ENCODE peak calls at places on chromosome 22, in five cellular contexts. A is adrenal gland, I is pancreas, M is small intestine, H is upper lobe of right lung. U is an unnamed sample. For H3K9me3, the result is how much of the 10 kb centered on the place peaks cover.

GRCh38 chr22:32482708-32483107 is 8.1 kb downstream of the FBXO7 start:
- DNase-seq in M (peak), H (no peak), A (no peak), I (no peak), U (no peak)

GRCh38 chr22:19679476-19680099 is 34.7 kb upstream of the SEPTIN5 start:
- DNase-seq in I (peak), M (peak), A (peak), H (peak), U (peak)

GRCh38 chr22:46580940-46581579 is 39.1 kb upstream of the GRAMD4 start:
- DNase-seq in M (peak), A (peak), H (no peak), I (peak), U (no peak)

GRCh38 chr22:38490915-38491314 is 15.2 kb downstream of the DDX17 start:
- DNase-seq in I (no peak), H (no peak), A (peak), M (peak), U (peak)

GRCh38 chr22:45535400-45535799 is 32.7 kb downstream of the FBLN1 start:
- DNase-seq in A (no peak), I (no peak), H (no peak), M (no peak), U (no peak)

GRCh38 chr22:42949159-42949558 is 65.8 kb downstream of the PACSIN2 start:
- DNase-seq in A (no peak), M (no peak), I (no peak), H (no peak), U (no peak)

GRCh38 chr22:39685336-39686177 is 115.0 kb downstream of the CACNA1I start:
- DNase-seq in I (no peak), A (no peak), H (no peak), M (no peak), U (no peak)

GRCh38 chr22:27597703-27598444 is 203.7 kb downstream of the MN1 start:
- DNase-seq in M (peak), H (no peak), I (no peak), A (no peak), U (no peak)

GRCh38 chr22:24485608-24486007 is 9.5 kb upstream of the UPB1 start:
- DNase-seq in M (no peak), A (no peak), I (no peak), H (no peak), U (no peak)

GRCh38 chr22:42908082-42908746 is 51.1 kb upstream of the ARFGAP3 start:
- DNase-seq in M (no peak), I (no peak), H (no peak), A (no peak), U (no peak)

GRCh38 chr22:33896801-33897620 is 23.3 kb downstream of the LARGE1 start:
- DNase-seq in H (no peak), A (peak), M (no peak), I (no peak), U (no peak)

GRCh38 chr22:35837328-35837727 is 119.7 kb downstream of the APOL5 start:
- DNase-seq in M (no peak), H (no peak), A (no peak), I (no peak), U (no peak)

DNA sequence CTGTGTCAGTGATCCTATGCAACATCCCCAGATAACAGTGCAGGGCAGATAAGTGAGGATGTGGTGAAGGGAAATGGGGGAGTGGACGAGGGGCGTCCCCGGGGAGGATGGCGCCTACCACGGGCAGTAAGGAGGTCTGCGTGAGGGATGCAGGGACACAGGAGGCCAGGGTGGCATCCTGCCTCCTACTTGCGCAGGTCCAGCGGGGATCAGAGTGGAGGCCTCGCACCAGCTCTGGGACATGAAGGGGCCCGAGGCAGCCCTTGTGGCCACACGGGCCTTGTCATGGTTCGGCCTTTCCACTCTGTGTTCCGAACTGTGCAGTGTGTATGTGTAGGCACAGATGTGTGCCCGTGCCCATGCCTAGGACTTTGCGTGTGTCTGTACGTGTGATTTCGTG is 1227.5 kb downstream of the BRD1 start:
- DNase-seq in A (no peak), H (no peak), I (no peak), M (no peak), U (no peak)
- H3K9me3 ChIP-seq in A (under half), H (under half), I (under half), M (under half), U (under half)

GRCh38 chr22:49453816-49454215 is 373.9 kb downstream of the BRD1 start:
- DNase-seq in A (no peak), I (no peak), M (no peak), H (no peak), U (no peak)
- H3K9me3 ChIP-seq in A (under half), I (under half), M (under half), H (under half), U (under half)

GRCh38 chr22:47739616-47740015 is 977.2 kb downstream of the TBC1D22A start:
- DNase-seq in H (no peak), M (no peak), I (no peak), A (no peak), U (no peak)
- H3K9me3 ChIP-seq in H (under half), M (under half), I (under half), A (under half), U (under half)

GRCh38 chr22:47624277-47625012 is 862.0 kb downstream of the TBC1D22A start:
- DNase-seq in H (peak), A (no peak), I (no peak), M (no peak), U (no peak)
- H3K9me3 ChIP-seq in H (under half), A (under half), I (under half), M (under half), U (under half)

GRCh38 chr22:50545522-50546325 is at the start of gene KLHDC7B:
- DNase-seq in M (no peak), I (no peak), A (no peak), H (no peak), U (no peak)
- H3K9me3 ChIP-seq in M (under half), I (under half), A (under half), H (under half), U (under half)

DNA sequence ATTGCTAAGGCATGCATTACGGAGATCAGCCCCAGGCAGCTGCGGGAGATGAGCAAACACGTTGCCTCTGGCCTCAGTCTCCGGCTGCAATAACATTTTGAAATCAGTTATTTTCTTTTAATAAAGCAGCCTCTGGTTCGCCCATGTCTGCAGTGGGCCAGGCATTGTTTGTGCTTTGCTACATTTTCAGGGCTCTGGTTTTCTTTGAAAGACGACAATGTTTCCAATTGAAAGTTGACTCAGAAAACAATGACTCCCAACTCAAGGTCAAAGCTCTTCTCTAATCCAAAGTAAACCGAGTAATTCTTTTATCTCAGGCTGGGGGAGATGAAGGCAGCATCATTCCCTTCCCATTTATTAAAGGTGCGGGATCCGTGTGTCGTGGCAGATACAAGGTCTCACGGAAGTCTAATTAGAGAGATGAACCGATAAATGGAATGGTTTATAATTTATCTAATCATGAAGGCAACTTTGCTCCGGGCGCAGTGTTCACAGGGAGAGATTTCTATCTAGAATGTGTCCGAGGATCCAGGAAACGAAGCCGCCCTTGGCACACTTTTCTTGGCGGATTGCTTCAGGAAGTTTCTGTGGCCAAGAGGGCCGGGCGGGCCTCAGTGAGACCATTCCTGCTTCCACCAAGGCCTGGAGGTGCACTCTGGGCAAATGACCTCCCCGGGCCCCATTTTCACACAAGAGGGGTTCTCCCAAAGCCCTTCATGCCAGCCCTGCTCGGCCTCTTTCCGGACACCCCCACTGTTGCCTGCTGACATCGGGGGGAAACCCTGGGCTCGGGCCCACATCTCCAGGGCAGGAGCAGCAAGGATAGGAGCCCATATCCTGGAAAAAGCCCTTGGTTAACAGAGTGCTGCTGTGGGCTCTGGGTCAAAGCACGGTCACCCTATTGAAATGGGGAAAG is 811.4 kb downstream of the BRD1 start:
- DNase-seq in I (no peak), A (peak), H (peak), M (no peak), U (peak)
- H3K9me3 ChIP-seq in I (under half), A (under half), H (under half), M (under half), U (under half)

DNA sequence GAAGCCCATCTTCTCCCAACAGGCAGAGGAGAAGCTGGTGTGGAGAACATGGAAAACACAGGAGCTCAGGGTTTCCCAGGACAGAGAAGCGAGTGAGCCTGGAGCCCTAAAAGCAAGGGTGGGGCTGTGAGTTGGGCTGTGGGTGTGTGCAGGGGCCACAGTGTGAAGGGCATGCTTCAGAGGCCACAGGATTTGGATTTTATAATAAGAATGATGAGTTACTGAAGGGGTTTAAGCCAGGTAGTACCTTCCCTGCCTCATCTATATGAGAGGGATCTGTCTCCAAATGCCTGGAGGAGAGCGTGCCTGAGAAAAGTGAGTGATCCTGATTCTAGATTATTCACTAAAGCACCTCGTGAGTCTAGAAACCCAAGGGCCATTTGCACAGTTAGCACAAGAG is 106.8 kb downstream of the VPREB1 start:
- DNase-seq in H (no peak), A (no peak), I (no peak), M (no peak), U (no peak)
- H3K9me3 ChIP-seq in H (under half), A (under half), I (under half), M (under half), U (under half)

GRCh38 chr22:47697861-47698260 is 935.4 kb downstream of the TBC1D22A start:
- DNase-seq in H (no peak), I (no peak), A (no peak), M (no peak), U (no peak)
- H3K9me3 ChIP-seq in H (under half), I (under half), A (under half), M (under half), U (under half)

GRCh38 chr22:22981670-22982571 is 88.4 kb upstream of the GNAZ start:
- DNase-seq in I (no peak), A (no peak), M (no peak), H (no peak), U (no peak)
- H3K9me3 ChIP-seq in I (under half), A (under half), M (under half), H (under half), U (under half)